ENCODE peak calls at places on chromosomes 5 and 9, in five cellular contexts. I is mesendoderm, Q is H1, E is H9, W is mesenchymal stem cell. G is an unnamed sample.
A peak's percentile ranks its signal among the peaks of the same experiment; 100 is the strongest.

GRCh38 chr5:171874210-171874609 is 88.6 kb downstream of the SMIM23 start:
- DNase-seq in W (peak; percentile 59), I (no peak), E (no peak), Q (no peak), G (peak; percentile 45)

GRCh38 chr9:36749461-36749860 is 176.8 kb downstream of the MELK start:
- DNase-seq in Q (no peak), W (no peak), I (no peak), E (no peak), G (no peak)

GRCh38 chr5:10374623-10375022 is 21.1 kb downstream of the MARCHF6 start:
- DNase-seq in Q (no peak), I (no peak), E (no peak), W (no peak), G (no peak)

GRCh38 chr9:126985870-126986498 is 71.4 kb downstream of the RALGPS1 start:
- DNase-seq in E (no peak), I (no peak), W (peak; percentile 15), Q (no peak), G (peak; percentile 17)

GRCh38 chr5:126120939-126121338 is 302.3 kb upstream of the GRAMD2B start:
- DNase-seq in E (no peak), Q (no peak), I (no peak), W (no peak), G (no peak)

GRCh38 chr5:133347039-133347438 is 265.3 kb downstream of the FSTL4 start:
- DNase-seq in I (no peak), W (no peak), Q (no peak), E (no peak), G (no peak)

GRCh38 chr5:14161825-14162556 is 18.8 kb downstream of the TRIO start:
- DNase-seq in I (no peak), Q (no peak), E (no peak), W (no peak), G (no peak)

GRCh38 chr5:164345173-164345572 is 839.8 kb downstream of the MAT2B start:
- DNase-seq in I (peak; percentile 11), W (peak; percentile 15), E (no peak), Q (no peak), G (peak; percentile 50)

GRCh38 chr5:140205216-140205615 is 30.2 kb downstream of the CYSTM1 start:
- DNase-seq in W (peak; percentile 18), I (no peak), E (no peak), Q (no peak), G (no peak)

GRCh38 chr5:44770936-44771717 is 37.6 kb upstream of the MRPS30 start:
- DNase-seq in I (no peak), E (no peak), W (no peak), Q (no peak), G (no peak)

GRCh38 chr5:106610041-106610440 is 1060.7 kb downstream of the EFNA5 start:
- DNase-seq in W (no peak), E (no peak), I (no peak), Q (no peak), G (no peak)

GRCh38 chr9:75087279-75087823 is 604 bp downstream of the NMRK1 start:
- DNase-seq in Q (no peak), I (peak; percentile 85), E (no peak), W (peak; percentile 76), G (peak; percentile 31)

GRCh38 chr5:154260224-154260859 is 69.8 kb downstream of the GALNT10 start:
- DNase-seq in Q (no peak), I (no peak), E (no peak), W (peak; percentile 45), G (no peak)

GRCh38 chr9:130548103-130548502 is 31.3 kb upstream of the FUBP3 start:
- DNase-seq in E (no peak), I (no peak), W (no peak), Q (no peak), G (no peak)

GRCh38 chr5:102262688-102263087 is 33.4 kb downstream of the SLCO4C1 start:
- DNase-seq in I (no peak), W (no peak), E (no peak), Q (no peak), G (no peak)

GRCh38 chr9:70061776-70062175 is 18.1 kb downstream of the MAMDC2 start:
- DNase-seq in W (no peak), Q (no peak), E (no peak), I (no peak), G (peak; percentile 44)

GRCh38 chr5:143557061-143557818 is 153.8 kb upstream of the NR3C1 start:
- DNase-seq in W (peak; percentile 60), Q (no peak), I (no peak), E (no peak), G (peak; percentile 94)

GRCh38 chr5:144812770-144813169 is 642.1 kb downstream of the KCTD16 start:
- DNase-seq in W (peak; percentile 88), Q (no peak), I (no peak), E (no peak), G (peak; percentile 90)

GRCh38 chr9:137294684-137295312 is 7.3 kb downstream of the NRARP start:
- DNase-seq in W (peak; percentile 54), I (no peak), E (peak; percentile 71), Q (no peak), G (peak; percentile 27)
- H3K4ac ChIP-seq in W (no peak overlapping the region), I (no peak overlapping the region), E (no peak overlapping the region), Q (peak overlapping the region; percentile 6), G (no peak overlapping the region)

GRCh38 chr5:138575194-138576015 is at the start of gene HSPA9:
- DNase-seq in Q (peak; percentile 95), E (peak; percentile 97), W (peak; percentile 100), I (peak; percentile 100), G (peak; percentile 100)

GRCh38 chr5:138570871-138571270 is 4.3 kb downstream of the HSPA9 start:
- DNase-seq in E (no peak), I (no peak), Q (no peak), W (no peak), G (no peak)

GRCh38 chr5:138573223-138573622 is 2.0 kb downstream of the HSPA9 start:
- DNase-seq in W (no peak), I (no peak), E (no peak), Q (no peak), G (no peak)

GRCh38 chr5:138574744-138575193 is 432 bp downstream of the HSPA9 start:
- DNase-seq in Q (no peak), W (no peak), I (no peak), E (no peak), G (peak; percentile 24)

GRCh38 chr5:138573949-138574670 is 1.1 kb downstream of the HSPA9 start:
- DNase-seq in Q (no peak), W (peak; percentile 39), I (no peak), E (no peak), G (peak; percentile 52)
- H3K4ac ChIP-seq in Q (no peak overlapping the region), W (no peak overlapping the region), I (no peak overlapping the region), E (no peak overlapping the region), G (peak overlapping the region; percentile 94)

GRCh38 chr9:129362287-129363098 is 184.4 kb upstream of the IER5L start:
- DNase-seq in W (no peak), Q (no peak), E (no peak), I (no peak), G (no peak)
- H3K4ac ChIP-seq in W (peak overlapping the region; percentile 68), Q (no peak overlapping the region), E (no peak overlapping the region), I (no peak overlapping the region), G (no peak overlapping the region)

DNA sequence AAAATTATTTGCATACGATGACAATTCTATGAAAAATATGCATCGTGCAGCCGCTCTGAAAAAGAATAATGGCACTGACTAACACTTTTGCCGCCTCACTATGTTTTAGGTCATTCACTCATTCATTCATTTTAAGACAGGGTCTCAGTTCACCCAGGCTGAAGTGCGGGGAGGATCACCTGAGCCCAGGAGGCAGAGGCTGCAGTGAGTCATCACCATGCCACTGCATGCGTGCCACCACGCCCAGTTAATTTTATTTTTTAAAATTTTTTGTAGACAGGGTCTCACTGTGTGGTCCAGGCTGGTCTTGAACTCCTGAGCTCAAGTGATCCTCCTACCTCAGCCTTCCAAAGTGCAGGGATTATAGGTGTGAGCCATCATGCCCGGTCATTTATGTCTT is 37.0 kb downstream of the RAPGEF1 start:
- DNase-seq in I (no peak), W (no peak), Q (no peak), E (no peak), G (no peak)
- H3K4ac ChIP-seq in I (no peak overlapping the region), W (no peak overlapping the region), Q (no peak overlapping the region), E (no peak overlapping the region), G (no peak overlapping the region)

GRCh38 chr9:95773061-95773433 is 102.4 kb upstream of the ERCC6L2 start:
- DNase-seq in Q (no peak), I (no peak), E (no peak), W (no peak), G (peak; percentile 61)
- H3K4ac ChIP-seq in Q (no peak overlapping the region), I (peak overlapping the region; percentile 6), E (no peak overlapping the region), W (no peak overlapping the region), G (peak overlapping the region; percentile 33)

GRCh38 chr5:177456591-177456964 is 10.0 kb downstream of the PRR7 start:
- DNase-seq in I (no peak), E (no peak), W (no peak), Q (no peak), G (no peak)

GRCh38 chr5:177457239-177458121 is 10.9 kb downstream of the PRR7 start:
- DNase-seq in I (peak; percentile 100), W (peak; percentile 99), E (peak; percentile 99), Q (peak; percentile 90), G (peak; percentile 97)

GRCh38 chr5:177455036-177455660 is 8.5 kb downstream of the PRR7 start:
- DNase-seq in I (peak; percentile 90), E (peak; percentile 93), W (peak; percentile 70), Q (peak; percentile 98), G (peak; percentile 57)

GRCh38 chr5:177454397-177455035 is 7.9 kb downstream of the PRR7 start:
- DNase-seq in W (peak; percentile 84), Q (peak; percentile 98), I (peak; percentile 92), E (peak; percentile 91), G (peak; percentile 80)

DNA sequence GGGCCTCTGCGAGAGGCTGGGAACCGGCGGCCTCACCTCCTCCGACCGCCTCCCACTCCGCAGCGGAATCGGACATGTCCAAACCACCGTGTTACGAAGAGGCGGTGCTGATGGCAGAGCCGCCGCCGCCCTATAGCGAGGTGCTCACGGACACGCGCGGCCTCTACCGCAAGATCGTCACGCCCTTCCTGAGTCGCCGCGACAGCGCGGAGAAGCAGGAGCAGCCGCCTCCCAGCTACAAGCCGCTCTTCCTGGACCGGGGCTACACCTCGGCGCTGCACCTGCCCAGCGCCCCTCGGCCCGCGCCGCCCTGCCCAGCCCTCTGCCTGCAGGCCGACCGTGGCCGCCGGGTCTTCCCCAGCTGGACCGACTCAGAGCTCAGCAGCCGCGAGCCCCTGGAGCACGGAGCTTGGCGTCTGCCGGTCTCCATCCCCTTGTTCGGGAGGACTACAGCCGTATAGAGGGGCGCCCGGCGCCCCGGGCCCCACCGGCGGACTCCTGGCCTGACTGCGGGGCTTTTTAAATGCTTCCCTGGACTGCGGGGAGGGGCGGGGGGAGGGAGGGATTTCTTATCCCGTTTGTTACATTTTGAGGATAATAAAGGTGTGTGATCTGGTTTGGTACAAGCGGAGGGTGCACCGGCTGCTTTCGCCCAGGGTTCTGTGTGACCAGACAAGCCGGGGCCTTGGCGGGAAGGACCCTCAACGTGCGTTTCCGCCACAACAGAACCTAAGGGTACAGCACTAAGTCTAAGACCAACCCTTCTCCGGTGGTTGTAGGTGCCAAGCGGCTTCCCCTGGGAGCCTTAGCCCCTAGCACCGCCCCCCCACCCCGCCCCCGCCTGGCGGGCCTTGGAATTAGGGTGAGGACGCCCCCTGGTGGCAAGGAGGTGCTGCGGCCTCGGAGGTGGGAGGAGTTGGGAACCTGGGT is 9.3 kb downstream of the PRR7 start:
- DNase-seq in Q (peak; percentile 96), E (peak; percentile 95), W (peak; percentile 88), I (peak; percentile 94), G (peak; percentile 82)
- H3K4ac ChIP-seq in Q (peak overlapping the region; percentile 97), E (no peak overlapping the region), W (no peak overlapping the region), I (no peak overlapping the region), G (no peak overlapping the region)

GRCh38 chr9:137302176-137303030 is at the start of gene NRARP:
- DNase-seq in W (peak; percentile 72), E (peak; percentile 77), I (peak; percentile 80), Q (peak; percentile 94), G (peak; percentile 64)
- H3K4ac ChIP-seq in W (peak within 1 kb of the TSS; percentile 50), E (no peak within 1 kb of the TSS), I (no peak within 1 kb of the TSS), Q (peak within 1 kb of the TSS; percentile 95), G (no peak within 1 kb of the TSS)